ENCODE peak calls at places on chromosomes 12 and 14, in six cellular contexts. T is pancreas, R is bronchial epithelial cell, U is tibial nerve, G is PC-3, M is GM23338. E is an unnamed sample.

GRCh38 chr12:50788562-50788961 is 24.7 kb downstream of the ATF1 start:
- DNase-seq in M (no peak), T (no peak), U (no peak), R (no peak), G (peak; percentile 27), E (no peak)

GRCh38 chr12:33012226-33012625 is 115.6 kb upstream of the PKP2 start:
- DNase-seq in G (peak; percentile 41), T (no peak), U (no peak), M (peak; percentile 44), R (peak; percentile 75), E (peak; percentile 86)

GRCh38 chr14:68285421-68286179 is 466.0 kb downstream of the RAD51B start:
- DNase-seq in U (no peak), T (no peak), M (no peak), G (no peak), R (no peak), E (no peak)

GRCh38 chr14:45094275-45094674 is 10.4 kb downstream of the PRPF39 start:
- DNase-seq in R (no peak), G (no peak), M (no peak), T (no peak), U (no peak), E (no peak)

GRCh38 chr14:68401855-68402254 is 391.0 kb downstream of the ZFP36L1 start:
- DNase-seq in U (no peak), T (no peak), G (no peak), M (no peak), R (no peak), E (no peak)

GRCh38 chr12:55730447-55730820 is 1.6 kb upstream of the CD63 start:
- DNase-seq in T (no peak), M (no peak), U (no peak), R (no peak), G (no peak), E (no peak)

GRCh38 chr12:93316623-93316971 is 61.1 kb upstream of the NUDT4 start:
- DNase-seq in R (no peak), T (no peak), G (no peak), U (no peak), M (no peak), E (no peak)

GRCh38 chr12:103779410-103780092 is 61.5 kb downstream of the NT5DC3 start:
- DNase-seq in R (no peak), U (no peak), T (no peak), G (no peak), M (peak; percentile 41), E (no peak)

GRCh38 chr14:57865450-57866198 is at the start of gene SLC35F4:
- DNase-seq in U (no peak), G (no peak), M (peak; percentile 96), T (peak; percentile 73), R (no peak), E (no peak)
- H3K4me3 ChIP-seq in U (no peak within 1 kb of the TSS), G (no peak within 1 kb of the TSS), M (peak within 1 kb of the TSS; percentile 80), T (peak within 1 kb of the TSS; percentile 24), R (no peak within 1 kb of the TSS), E (no peak within 1 kb of the TSS)

DNA sequence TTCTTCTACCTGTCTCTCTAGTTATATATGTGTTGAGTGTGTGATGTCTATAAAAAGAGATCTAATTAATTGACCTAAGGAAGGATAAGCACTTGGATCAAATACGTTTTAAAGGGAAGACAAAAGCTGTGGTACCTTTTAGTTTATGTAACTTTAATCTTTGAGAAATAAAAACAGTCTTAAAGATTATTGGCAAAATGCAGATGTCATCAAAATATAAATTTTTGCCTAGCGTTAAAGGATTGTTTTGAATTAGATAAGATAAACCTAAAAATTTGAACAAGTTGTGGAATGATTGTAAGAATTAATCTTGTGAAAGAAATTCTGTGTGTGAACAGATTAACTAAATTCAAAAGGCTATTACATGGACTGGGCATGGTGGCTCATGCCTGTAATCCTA is 42.9 kb downstream of the C12orf56 start:
- DNase-seq in U (no peak), M (no peak), T (no peak), G (no peak), R (no peak), E (no peak)
- H3K4me3 ChIP-seq in U (no peak overlapping the region), M (no peak overlapping the region), T (no peak overlapping the region), G (no peak overlapping the region), R (no peak overlapping the region), E (no peak overlapping the region)

GRCh38 chr12:94795520-94795919 is 145.2 kb upstream of the TMCC3 start:
- DNase-seq in R (peak; percentile 65), T (no peak), G (peak; percentile 81), U (no peak), M (peak; percentile 52), E (peak; percentile 29)
- H3K4me3 ChIP-seq in R (no peak overlapping the region), T (no peak overlapping the region), G (no peak overlapping the region), U (no peak overlapping the region), M (no peak overlapping the region), E (no peak overlapping the region)

GRCh38 chr12:120116792-120117651 is 469 bp upstream of the RAB35 start:
- DNase-seq in U (peak; percentile 87), R (peak; percentile 77), G (peak; percentile 97), T (peak; percentile 100), M (peak; percentile 95), E (peak; percentile 70)

GRCh38 chr12:120116443-120116791 is at the start of gene RAB35:
- DNase-seq in U (no peak), R (no peak), M (no peak), T (no peak), G (no peak), E (no peak)

GRCh38 chr12:120115692-120116442 is 686 bp downstream of the RAB35 start:
- DNase-seq in R (no peak), G (peak; percentile 36), M (peak; percentile 69), U (no peak), T (no peak), E (no peak)

GRCh38 chr12:120117961-120118709 is 1.6 kb upstream of the RAB35 start:
- DNase-seq in R (peak; percentile 74), G (peak; percentile 71), M (peak; percentile 89), U (no peak), T (no peak), E (peak; percentile 67)

DNA sequence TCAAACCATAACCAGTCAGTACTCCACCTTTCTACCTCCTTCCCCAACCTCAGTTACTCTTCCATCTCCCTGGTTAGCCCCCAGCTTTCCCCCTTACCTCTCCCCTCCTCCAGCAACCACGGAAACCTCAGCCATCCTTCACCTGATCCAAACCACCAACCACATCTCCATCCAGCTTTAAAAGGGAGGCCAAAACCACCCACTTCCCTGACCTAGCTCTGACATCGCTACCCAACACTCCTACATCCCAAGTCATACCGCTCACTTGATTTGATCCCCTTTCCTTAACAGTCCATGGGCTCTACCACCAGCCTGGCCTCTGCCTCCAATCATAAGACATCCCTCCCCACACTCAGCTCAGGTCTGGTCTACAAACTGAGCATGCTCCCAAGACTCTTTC is 1.5 kb downstream of the RAB35 start:
- DNase-seq in M (no peak), T (no peak), R (no peak), G (no peak), U (no peak), E (no peak)
- H3K4me3 ChIP-seq in M (peak overlapping the region; percentile 95), T (peak overlapping the region; percentile 78), R (no peak overlapping the region), G (peak overlapping the region; percentile 81), U (no peak overlapping the region), E (peak overlapping the region; percentile 78)

GRCh38 chr12:120118710-120119097 is 2.2 kb upstream of the RAB35 start:
- DNase-seq in G (peak; percentile 41), M (no peak), T (no peak), U (no peak), R (peak; percentile 41), E (no peak)
- H3K4me3 ChIP-seq in G (peak overlapping the region; percentile 91), M (peak overlapping the region; percentile 95), T (peak overlapping the region; percentile 78), U (no peak overlapping the region), R (peak overlapping the region; percentile 92), E (peak overlapping the region; percentile 85)

GRCh38 chr12:100860611-100861010 is 66.0 kb downstream of the ANO4 start:
- DNase-seq in U (no peak), R (peak; percentile 51), M (no peak), G (peak; percentile 69), T (no peak), E (no peak)

GRCh38 chr12:100864366-100864765 is 69.8 kb downstream of the ANO4 start:
- DNase-seq in G (no peak), T (no peak), R (no peak), U (no peak), M (no peak), E (no peak)

GRCh38 chr12:100858658-100859057 is 64.1 kb downstream of the ANO4 start:
- DNase-seq in U (no peak), G (no peak), M (no peak), R (peak; percentile 29), T (no peak), E (no peak)

GRCh38 chr12:100859063-100859627 is 64.6 kb downstream of the ANO4 start:
- DNase-seq in M (no peak), U (no peak), T (no peak), R (no peak), G (peak; percentile 21), E (no peak)

DNA sequence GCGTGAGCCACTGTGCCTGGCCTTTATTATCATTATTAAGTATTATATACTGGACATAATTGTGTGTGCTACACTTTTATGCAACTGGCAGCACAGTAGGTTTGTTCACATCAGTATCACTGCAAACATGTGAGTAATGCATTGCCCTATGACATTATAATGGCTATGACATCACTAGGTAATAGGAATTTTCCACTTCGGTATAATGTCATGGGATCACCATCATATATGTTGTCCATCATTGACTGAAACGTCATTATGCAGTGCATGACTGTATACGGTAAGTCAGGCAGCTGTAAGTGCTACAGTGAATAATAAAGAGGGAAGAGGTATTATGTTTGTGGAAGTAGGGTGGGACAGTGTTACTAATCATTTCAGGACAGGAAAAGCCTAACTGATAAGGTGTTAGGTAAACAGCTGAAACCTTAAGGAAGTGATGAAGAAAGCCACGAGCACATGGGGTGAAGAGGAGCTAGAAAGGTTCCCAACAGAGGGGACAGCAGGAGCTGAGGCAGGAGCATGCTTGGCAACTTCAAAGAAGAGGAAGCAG is 68.1 kb downstream of the ANO4 start:
- DNase-seq in U (no peak), R (peak; percentile 50), M (no peak), T (no peak), G (no peak), E (no peak)
- H3K4me3 ChIP-seq in U (no peak overlapping the region), R (no peak overlapping the region), M (no peak overlapping the region), T (no peak overlapping the region), G (no peak overlapping the region), E (no peak overlapping the region)

DNA sequence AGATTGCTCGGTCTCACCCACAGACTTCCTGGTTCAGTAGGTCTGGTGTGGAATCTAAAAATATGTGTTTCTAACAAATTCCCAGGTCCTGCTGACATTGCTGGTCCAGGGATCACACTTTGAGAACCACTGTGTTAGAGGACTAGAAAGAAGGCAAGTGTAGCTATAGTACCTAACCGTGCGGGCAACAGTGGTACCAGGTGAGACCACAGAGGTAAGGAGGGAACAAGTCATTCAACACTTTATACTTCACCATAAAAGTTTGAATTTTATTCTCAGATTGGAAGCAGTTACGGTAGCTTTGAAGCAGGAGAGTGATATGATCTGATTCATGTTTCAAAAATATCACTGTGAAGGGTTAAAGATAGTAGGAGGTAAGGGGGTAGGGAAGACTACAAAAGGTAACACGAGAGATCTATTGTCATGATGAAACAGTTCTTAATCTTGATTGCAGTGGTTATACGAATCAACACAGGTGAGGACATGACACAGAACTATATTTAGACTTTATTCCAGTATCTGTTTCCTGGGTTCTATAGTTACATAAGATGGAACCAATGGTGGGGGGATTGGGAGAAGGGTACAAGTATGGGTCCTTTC is 73.5 kb downstream of the CDK17 start:
- DNase-seq in G (no peak), R (peak; percentile 20), T (no peak), U (no peak), M (no peak), E (no peak)
- H3K4me3 ChIP-seq in G (no peak overlapping the region), R (no peak overlapping the region), T (no peak overlapping the region), U (no peak overlapping the region), M (no peak overlapping the region), E (no peak overlapping the region)

GRCh38 chr12:68446896-68447806 is 115.0 kb upstream of the MDM1 start:
- DNase-seq in G (no peak), U (no peak), M (peak; percentile 79), T (no peak), R (no peak), E (no peak)
- H3K4me3 ChIP-seq in G (no peak overlapping the region), U (no peak overlapping the region), M (peak overlapping the region; percentile 28), T (no peak overlapping the region), R (no peak overlapping the region), E (no peak overlapping the region)

E was measured in PC-9.